ENCODE peak calls at places on chromosomes 5 and 9, in four cellular contexts. P, W, K and Y are unnamed samples. For H3K9me3, the result is how much of the 10 kb centered on the place peaks cover.

GRCh38 chr5:147148715-147149114 is 86.1 kb upstream of the STK32A start:
- DNase-seq in K (no peak), W (no peak), P (no peak), Y (no peak)

GRCh38 chr9:79014929-79015699 is 556.7 kb upstream of the TLE4 start:
- DNase-seq in W (no peak), K (no peak), P (no peak), Y (no peak)

GRCh38 chr9:120970249-120970648 is 43.7 kb upstream of the TRAF1 start:
- DNase-seq in W (no peak), P (no peak), K (no peak), Y (no peak)

GRCh38 chr9:34374905-34375552 is 1.7 kb downstream of the MYORG start:
- DNase-seq in K (peak), P (peak), W (peak), Y (peak)

GRCh38 chr5:167730656-167731055 is 560.8 kb upstream of the WWC1 start:
- DNase-seq in K (no peak), W (no peak), P (no peak), Y (no peak)

GRCh38 chr5:164153469-164154172 is 648.2 kb downstream of the MAT2B start:
- DNase-seq in K (no peak), P (no peak), W (no peak), Y (no peak)

GRCh38 chr5:57784106-57784505 is 301.5 kb upstream of the ACTBL2 start:
- DNase-seq in K (no peak), W (no peak), P (no peak), Y (no peak)

GRCh38 chr5:35926389-35927051 is 11.9 kb downstream of the CAPSL start:
- DNase-seq in P (peak), W (peak), K (no peak), Y (peak)

GRCh38 chr5:169627551-169627950 is 9.5 kb upstream of the DOCK2 start:
- DNase-seq in P (no peak), W (no peak), K (no peak), Y (no peak)

GRCh38 chr5:159456722-159457462 is 126.6 kb upstream of the IL12B start:
- DNase-seq in W (no peak), K (no peak), P (no peak), Y (no peak)

GRCh38 chr5:164345173-164345572 is 839.8 kb downstream of the MAT2B start:
- DNase-seq in K (no peak), P (peak), W (no peak), Y (no peak)

GRCh38 chr9:109815366-109815947 is 35.5 kb downstream of the PALM2AKAP2 start:
- DNase-seq in W (no peak), P (no peak), K (no peak), Y (no peak)

GRCh38 chr5:33448118-33448517 is 7.4 kb downstream of the TARS1 start:
- DNase-seq in P (no peak), W (no peak), K (no peak), Y (no peak)

GRCh38 chr9:101027246-101027645 is 1.3 kb upstream of the PLPPR1 start:
- DNase-seq in P (no peak), K (no peak), W (no peak), Y (no peak)

GRCh38 chr5:150409638-150410523 is 2.8 kb downstream of the CD74 start:
- DNase-seq in P (peak), K (peak), W (peak), Y (peak)

GRCh38 chr5:150410524-150411244 is 2.0 kb downstream of the CD74 start:
- DNase-seq in P (peak), W (peak), K (peak), Y (peak)

GRCh38 chr5:150413176-150413901 is 629 bp upstream of the CD74 start:
- DNase-seq in W (no peak), K (no peak), P (no peak), Y (no peak)

GRCh38 chr5:150411245-150411979 is 1.3 kb downstream of the CD74 start:
- DNase-seq in P (no peak), K (no peak), W (peak), Y (peak)

DNA sequence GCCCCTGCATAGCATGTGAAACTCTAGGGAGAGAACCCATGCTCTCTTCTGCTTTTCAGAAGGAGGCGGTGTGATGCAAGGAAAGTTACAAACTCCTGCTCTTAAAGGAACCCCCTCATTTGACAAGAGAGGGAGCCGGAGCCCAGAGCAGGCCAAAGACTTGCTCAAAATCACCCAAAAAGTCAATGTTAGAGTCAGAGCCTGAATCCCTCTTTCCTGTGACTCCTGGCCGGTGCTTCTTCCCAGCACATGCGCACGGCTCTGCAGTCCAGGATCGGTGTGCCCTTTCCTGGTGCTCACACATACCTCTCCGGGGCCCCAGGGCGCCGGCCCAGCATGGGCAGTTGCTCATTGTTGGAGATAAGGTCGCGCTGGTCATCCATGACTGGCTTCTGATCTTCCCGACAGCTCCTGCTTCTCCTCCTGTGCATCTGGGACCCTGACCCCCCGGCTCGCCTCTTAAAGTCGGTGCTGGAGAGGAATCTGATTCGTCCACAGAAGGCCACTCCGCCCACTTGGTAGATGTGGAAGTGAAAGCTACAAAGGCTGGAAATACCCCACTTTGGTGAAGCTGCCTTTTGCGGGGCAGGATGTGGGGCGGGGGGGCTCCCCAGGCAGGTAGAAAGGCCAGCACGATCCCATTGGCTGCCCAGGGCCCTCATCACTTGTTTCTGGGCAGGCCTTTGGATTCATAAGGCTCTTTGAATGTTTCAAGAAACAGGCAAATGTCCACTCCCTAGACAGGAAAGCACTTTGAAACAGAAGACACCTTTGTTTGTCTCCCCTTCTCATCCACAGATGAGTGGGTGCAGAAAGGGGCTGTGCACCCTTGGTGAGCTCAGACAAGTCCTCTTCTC is at the start of gene CD74:
- DNase-seq in K (peak), P (peak), W (peak), Y (peak)
- H3K9me3 ChIP-seq in K (under half), P (under half), W (under half), Y (under half)

GRCh38 chr5:127536687-127537086 is 19.2 kb downstream of the PRRC1 start:
- DNase-seq in W (no peak), K (no peak), P (no peak), Y (no peak)
- TF ChIP-seq CTCF in W (no peak), K (peak), P (peak), Y (no peak)

DNA sequence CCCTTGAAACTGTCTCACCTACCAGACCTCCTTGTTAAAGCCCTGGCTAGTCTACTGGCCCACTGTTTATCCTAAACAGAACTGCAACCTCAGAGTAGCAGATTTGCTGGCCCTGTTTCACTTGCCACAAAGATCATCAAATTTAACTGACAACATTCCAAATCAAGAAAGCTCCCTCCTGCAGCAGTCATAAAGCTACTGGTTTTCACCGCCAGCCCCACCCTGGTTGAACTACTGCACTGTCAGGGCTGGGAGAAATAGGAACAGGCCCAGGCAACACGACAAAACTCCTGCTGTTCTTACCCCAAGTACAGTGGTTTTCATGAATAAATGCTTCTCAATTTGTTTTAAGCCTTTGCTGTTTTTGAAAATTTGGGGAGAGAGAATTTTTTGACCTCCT is 63.0 kb downstream of the NR6A1 start:
- DNase-seq in K (no peak), P (no peak), W (no peak), Y (peak)
- H3K27ac ChIP-seq in K (no peak), P (no peak), W (no peak), Y (peak)

DNA sequence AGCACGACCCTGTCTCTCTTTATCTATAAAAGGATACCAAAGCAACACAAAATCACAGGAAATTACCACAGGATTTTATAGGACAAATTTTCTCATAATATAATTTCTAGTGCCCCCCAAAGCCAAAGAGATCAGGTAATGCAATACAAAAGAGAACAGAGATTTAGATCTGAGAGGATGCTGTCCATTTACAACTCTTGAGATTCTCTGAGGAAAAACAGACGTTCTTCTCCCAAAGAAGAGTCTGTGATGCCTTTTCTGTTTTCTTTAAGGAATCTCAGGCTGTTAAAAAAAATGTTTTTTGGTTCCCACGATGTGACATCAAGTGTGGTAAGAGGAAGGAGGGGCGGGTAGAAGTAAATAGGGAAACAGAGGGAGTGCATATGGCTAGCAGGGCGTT is 274.6 kb downstream of the YTHDC2 start:
- DNase-seq in P (no peak), K (no peak), W (no peak), Y (no peak)
- H3K9me3 ChIP-seq in P (under half), K (under half), W (under half), Y (under half)

DNA sequence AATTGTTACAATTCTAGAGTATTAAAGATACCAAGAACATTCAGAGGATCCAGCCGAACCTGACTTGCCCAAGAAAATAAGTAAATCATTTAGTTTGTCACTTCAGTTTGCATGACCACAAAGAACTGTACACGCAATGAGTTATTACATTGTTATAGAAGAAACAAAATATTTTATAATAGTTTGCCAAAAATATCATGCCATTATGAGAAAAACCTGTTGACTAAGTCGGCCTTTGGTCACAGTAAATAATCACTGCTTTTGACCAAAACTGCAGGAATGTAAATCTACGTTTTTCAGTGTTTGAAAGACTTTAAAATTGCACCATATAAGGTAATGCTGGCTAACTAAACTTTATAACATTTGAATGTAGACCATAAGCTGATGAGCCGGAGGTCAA is 27.9 kb downstream of the TRIO start:
- DNase-seq in P (no peak), K (no peak), W (no peak), Y (no peak)
- TF ChIP-seq CTCF in P (no peak), K (no peak), W (no peak), Y (no peak)

DNA sequence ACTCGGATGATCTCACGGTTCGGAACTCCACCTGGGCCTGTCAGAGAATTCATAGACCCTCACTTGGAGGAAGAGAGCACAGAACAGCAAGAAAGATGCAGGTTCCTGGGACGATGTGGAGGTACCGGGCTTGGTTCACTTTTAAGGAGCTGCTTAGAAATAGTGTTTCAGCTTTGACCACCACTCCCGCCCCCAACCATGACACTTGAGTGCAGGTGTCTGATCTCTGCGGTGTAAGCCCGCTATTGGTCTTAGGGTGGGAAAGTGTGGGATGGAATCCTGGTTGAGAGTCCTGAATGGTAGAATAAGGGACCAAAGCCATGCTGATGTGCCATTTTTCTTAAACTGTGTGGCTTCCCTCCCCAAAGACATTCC is 97.2 kb upstream of the LMX1B start:
- DNase-seq in W (no peak), P (no peak), K (no peak), Y (no peak)
- H3K27ac ChIP-seq in W (peak), P (no peak), K (no peak), Y (no peak)

DNA sequence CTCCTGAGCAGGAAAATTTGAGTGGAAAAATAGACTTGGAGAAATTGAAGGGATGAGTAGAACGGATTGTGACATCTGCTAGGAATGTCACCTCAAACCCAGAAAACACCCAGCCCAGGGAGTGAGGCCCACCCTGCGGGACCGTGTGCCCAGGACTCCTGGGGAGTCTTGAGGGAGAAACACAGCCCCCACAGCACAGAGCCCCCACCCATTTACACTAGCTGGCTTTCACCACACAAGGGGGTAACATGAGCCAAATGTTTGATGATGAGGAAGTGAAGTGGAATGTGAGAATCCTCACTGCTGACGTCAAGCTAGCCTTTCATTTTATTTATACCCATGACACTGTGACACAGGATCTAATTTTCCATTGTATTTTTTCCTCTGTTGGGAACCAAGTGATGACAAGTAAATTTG is 42.8 kb upstream of the PDE8B start:
- DNase-seq in P (no peak), W (no peak), K (no peak), Y (no peak)
- H3K9me3 ChIP-seq in P (under half), W (under half), K (under half), Y (under half)

DNA sequence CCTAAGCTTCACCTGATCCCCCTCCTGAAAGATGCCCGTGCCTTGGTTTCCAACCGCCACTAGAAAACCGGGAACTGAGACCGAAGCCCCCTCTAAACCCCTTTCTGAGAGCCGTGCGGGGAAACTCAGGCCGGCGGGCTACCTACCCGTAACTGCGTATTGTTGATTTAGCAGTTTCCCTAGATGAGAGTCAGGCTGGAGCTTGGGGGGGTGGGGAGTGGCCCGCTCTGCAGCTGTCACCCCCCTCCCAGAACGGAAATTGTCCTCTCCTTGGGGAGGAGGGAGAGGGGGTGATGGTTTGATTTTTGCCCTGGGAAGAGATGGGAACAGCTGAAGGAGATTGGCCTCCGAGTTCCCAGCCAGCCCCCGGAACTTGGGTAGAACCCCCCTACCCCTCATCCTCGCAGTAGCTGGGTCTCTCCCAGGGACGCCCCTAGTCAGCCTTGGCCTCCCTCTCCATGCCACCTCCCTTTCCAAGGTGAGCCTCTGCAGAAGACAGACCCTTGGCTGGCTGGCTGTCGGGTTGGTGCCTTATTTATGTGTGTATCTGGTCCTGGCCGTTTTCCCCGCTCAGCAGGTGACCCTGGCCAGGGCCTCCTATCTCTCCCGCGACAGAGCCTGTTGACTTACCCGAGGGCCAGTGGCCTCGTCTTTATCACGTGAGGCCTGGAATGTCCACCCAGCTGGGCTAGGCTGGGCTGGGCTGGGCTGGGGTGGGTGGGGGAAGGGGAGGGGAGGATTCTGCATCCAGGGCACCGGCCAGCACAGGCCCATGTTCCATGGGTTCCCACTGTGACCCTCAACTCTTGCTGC is 2.7 kb downstream of the CXXC5 start:
- DNase-seq in P (peak), K (peak), W (peak), Y (peak)
- TF ChIP-seq CTCF in P (no peak), K (no peak), W (no peak), Y (no peak)

GRCh38 chr5:86679529-86679928 is 61.8 kb downstream of the COX7C start:
- DNase-seq in P (peak), W (peak), K (no peak), Y (peak)
- H3K27ac ChIP-seq in P (no peak), W (no peak), K (no peak), Y (no peak)